ENCODE peak calls at places on chromosomes 5 and 9, in nine cellular contexts. H is A549, I is epithelial cell of proximal tubule, X is left ventricle myocardium inferior, E is right atrium auricular region, P is GM13976, W is GM12864, Y is brain microvascular endothelial cell, N is ascending aorta. R is an unnamed sample.

GRCh38 chr5:38666668-38667498 is 110.4 kb upstream of the LIFR start:
- DNase-seq in H (peak), I (no peak), X (peak), E (no peak), P (no peak), W (no peak), Y (peak), N (no peak), R (peak)

GRCh38 chr5:102865171-102865509 is 110.0 kb downstream of the PAM start:
- DNase-seq in H (no peak), I (no peak), X (no peak), E (no peak), P (no peak), W (no peak), Y (peak), N (no peak), R (no peak)

GRCh38 chr5:97062046-97062445 is 80.4 kb downstream of the LIX1 start:
- DNase-seq in H (no peak), I (no peak), X (no peak), E (no peak), P (no peak), W (no peak), Y (no peak), N (no peak), R (no peak)

GRCh38 chr5:131436081-131436480 is 172.2 kb downstream of the CDC42SE2 start:
- DNase-seq in H (no peak), I (no peak), X (no peak), E (no peak), P (no peak), W (no peak), Y (no peak), N (no peak), R (no peak)

GRCh38 chr9:128439273-128439672 is 16.5 kb upstream of the ODF2 start:
- DNase-seq in H (no peak), I (no peak), X (no peak), E (no peak), P (no peak), W (no peak), Y (no peak), N (no peak), R (no peak)

GRCh38 chr5:4142842-4143241 is 547.2 kb downstream of the IRX1 start:
- DNase-seq in H (no peak), I (no peak), X (no peak), E (no peak), P (no peak), W (no peak), Y (no peak), N (no peak), R (no peak)

GRCh38 chr9:115717298-115717697 is 436.3 kb upstream of the PAPPA start:
- DNase-seq in H (no peak), I (no peak), X (no peak), E (no peak), P (no peak), W (no peak), Y (no peak), N (no peak), R (no peak)

GRCh38 chr9:128702445-128702948 is at the start of gene PKN3:
- DNase-seq in H (peak), I (no peak), X (peak), E (peak), P (peak), W (no peak), Y (peak), N (no peak), R (no peak)

GRCh38 chr5:91556-92263 is at the start of gene PLEKHG4B:
- DNase-seq in H (peak), I (no peak), X (no peak), E (no peak), P (peak), W (no peak), Y (no peak), N (no peak), R (no peak)

GRCh38 chr9:27450752-27451151 is 73.3 kb upstream of the IFNK start:
- DNase-seq in H (no peak), I (no peak), X (no peak), E (no peak), P (no peak), W (no peak), Y (no peak), N (no peak), R (no peak)

GRCh38 chr5:9265391-9266287 is 280.2 kb downstream of the SEMA5A start:
- DNase-seq in H (no peak), I (no peak), X (peak), E (no peak), P (no peak), W (no peak), Y (peak), N (no peak), R (peak)

GRCh38 chr5:52181403-52181802 is 606.3 kb upstream of the ITGA1 start:
- DNase-seq in H (no peak), I (no peak), X (no peak), E (no peak), P (no peak), W (no peak), Y (no peak), N (no peak), R (no peak)

GRCh38 chr9:106450549-106450948 is 412.4 kb upstream of the ZNF462 start:
- DNase-seq in H (no peak), I (no peak), X (peak), E (peak), P (no peak), W (no peak), Y (no peak), N (no peak), R (no peak)

GRCh38 chr9:115575147-115575546 is 457.2 kb upstream of the TNC start:
- DNase-seq in H (no peak), I (no peak), X (no peak), E (no peak), P (no peak), W (no peak), Y (no peak), N (no peak), R (no peak)

GRCh38 chr5:10555134-10555733 is 8.6 kb upstream of the ANKRD33B start:
- DNase-seq in H (peak), I (no peak), X (no peak), E (no peak), P (no peak), W (no peak), Y (peak), N (no peak), R (peak)

GRCh38 chr9:134846187-134846586 is 34.4 kb upstream of the FCN2 start:
- DNase-seq in H (no peak), I (no peak), X (no peak), E (no peak), P (no peak), W (no peak), Y (no peak), N (no peak), R (no peak)

GRCh38 chr5:24073097-24073496 is 565.7 kb downstream of the PRDM9 start:
- DNase-seq in H (no peak), I (no peak), X (no peak), E (no peak), P (no peak), W (no peak), Y (no peak), N (no peak), R (no peak)

GRCh38 chr5:116436674-116437350 is 137.8 kb downstream of the SEMA6A start:
- DNase-seq in H (no peak), I (no peak), X (no peak), E (no peak), P (no peak), W (no peak), Y (no peak), N (no peak), R (no peak)

GRCh38 chr5:179326176-179326997 is 18.9 kb downstream of the ADAMTS2 start:
- DNase-seq in H (no peak), I (no peak), X (peak), E (peak), P (no peak), W (no peak), Y (no peak), N (no peak), R (peak)

GRCh38 chr5:53403291-53403690 is 77.1 kb upstream of the FST start:
- DNase-seq in H (no peak), I (no peak), X (no peak), E (no peak), P (no peak), W (no peak), Y (peak), N (no peak), R (no peak)

GRCh38 chr5:56060276-56061110 is 65.7 kb upstream of the IL6ST start:
- DNase-seq in H (no peak), I (no peak), X (no peak), E (no peak), P (no peak), W (no peak), Y (no peak), N (no peak), R (no peak)

GRCh38 chr9:125747765-125748510 is 765 bp downstream of the PBX3 start:
- DNase-seq in H (peak), I (no peak), X (peak), E (no peak), P (peak), W (no peak), Y (no peak), N (no peak), R (no peak)

GRCh38 chr5:74543162-74543995 is 97.1 kb downstream of the ENC1 start:
- DNase-seq in H (peak), I (peak), X (no peak), E (no peak), P (no peak), W (no peak), Y (peak), N (no peak), R (peak)

GRCh38 chr9:109118802-109119438 is 827 bp downstream of the TMEM245 start:
- DNase-seq in H (no peak), I (no peak), X (no peak), E (no peak), P (no peak), W (no peak), Y (no peak), N (no peak), R (no peak)

GRCh38 chr5:18968966-18969365 is 1019.0 kb downstream of the CDH18 start:
- DNase-seq in H (no peak), I (no peak), X (no peak), E (no peak), P (no peak), W (no peak), Y (no peak), N (no peak), R (no peak)

GRCh38 chr5:107826311-107827000 is 155.7 kb upstream of the EFNA5 start:
- DNase-seq in H (no peak), I (no peak), X (no peak), E (no peak), P (no peak), W (no peak), Y (no peak), N (no peak), R (no peak)

GRCh38 chr9:117028103-117028858 is 341.2 kb downstream of the TRIM32 start:
- DNase-seq in H (no peak), I (no peak), X (peak), E (no peak), P (no peak), W (no peak), Y (no peak), N (no peak), R (no peak)

GRCh38 chr9:33129886-33130284 is 37.3 kb downstream of the B4GALT1 start:
- DNase-seq in H (no peak), I (no peak), X (no peak), E (no peak), P (no peak), W (no peak), Y (no peak), N (no peak), R (no peak)

GRCh38 chr5:103224118-103224893 is 34.3 kb upstream of the MACIR start:
- DNase-seq in H (no peak), I (no peak), X (no peak), E (no peak), P (peak), W (peak), Y (peak), N (no peak), R (peak)

GRCh38 chr9:133488686-133489252 is 9.9 kb upstream of the SLC2A6 start:
- DNase-seq in H (no peak), I (no peak), X (no peak), E (no peak), P (no peak), W (no peak), Y (no peak), N (no peak), R (no peak)

GRCh38 chr5:32254987-32255900 is 57.5 kb downstream of the MTMR12 start:
- DNase-seq in H (no peak), I (no peak), X (no peak), E (no peak), P (no peak), W (no peak), Y (no peak), N (no peak), R (no peak)

GRCh38 chr5:109041319-109041718 is 293.6 kb downstream of the FER start:
- DNase-seq in H (no peak), I (no peak), X (no peak), E (no peak), P (no peak), W (no peak), Y (no peak), N (no peak), R (no peak)

GRCh38 chr9:81266674-81267073 is 422.7 kb downstream of the TLE1 start:
- DNase-seq in H (no peak), I (peak), X (no peak), E (no peak), P (no peak), W (no peak), Y (peak), N (no peak), R (no peak)

GRCh38 chr9:112535364-112535763 is 48.7 kb downstream of the KIAA1958 start:
- DNase-seq in H (no peak), I (no peak), X (no peak), E (no peak), P (no peak), W (no peak), Y (peak), N (no peak), R (no peak)

GRCh38 chr5:34762321-34762871 is 76.6 kb upstream of the TTC23L start:
- DNase-seq in H (no peak), I (no peak), X (peak), E (no peak), P (no peak), W (no peak), Y (no peak), N (no peak), R (peak)

GRCh38 chr5:147763791-147764525 is 18.6 kb downstream of the JAKMIP2 start:
- DNase-seq in H (no peak), I (peak), X (no peak), E (no peak), P (no peak), W (no peak), Y (peak), N (no peak), R (peak)

GRCh38 chr9:22208846-22209585 is 199.9 kb upstream of the CDKN2B start:
- DNase-seq in H (no peak), I (no peak), X (no peak), E (no peak), P (no peak), W (no peak), Y (no peak), N (no peak), R (no peak)

GRCh38 chr5:125595095-125595494 is 828.1 kb upstream of the GRAMD2B start:
- DNase-seq in H (no peak), I (no peak), X (peak), E (peak), P (no peak), W (no peak), Y (peak), N (no peak), R (no peak)

DNA sequence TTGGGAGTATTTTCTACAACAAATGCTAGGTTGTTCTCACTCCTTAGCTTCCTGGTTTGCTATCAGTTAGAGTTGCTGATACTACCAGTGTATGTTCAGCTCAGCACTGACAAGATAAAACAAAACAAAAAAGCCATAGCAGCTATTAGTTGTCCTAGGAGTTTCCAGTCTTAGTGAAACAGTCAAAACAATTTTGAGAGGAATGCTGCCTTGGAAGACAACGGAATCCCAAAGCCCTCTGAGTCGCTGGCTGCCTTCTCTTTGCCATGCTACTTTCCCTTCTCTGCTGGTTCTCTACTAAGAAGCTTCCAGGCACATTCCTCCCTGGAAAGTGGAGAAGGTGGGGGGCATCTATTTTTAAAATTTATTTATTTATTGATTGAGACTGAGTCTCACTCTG is 5.4 kb upstream of the CREBRF start:
- DNase-seq in H (no peak), I (no peak), X (no peak), E (no peak), P (no peak), W (no peak), Y (no peak), N (no peak), R (no peak)
- TF ChIP-seq CTCF in H (no peak), I (no peak), X (no peak), E (no peak), P (no peak), W (no peak), Y (no peak), N (no peak), R (no peak)

GRCh38 chr5:88724201-88724600 is 158.8 kb downstream of the MEF2C start:
- DNase-seq in H (no peak), I (no peak), X (no peak), E (no peak), P (no peak), W (no peak), Y (no peak), N (no peak), R (no peak)
- TF ChIP-seq CTCF in H (peak), I (peak), X (peak), E (peak), P (no peak), W (no peak), Y (peak), N (no peak), R (no peak)

GRCh38 chr5:135465391-135466122 is 13.4 kb upstream of the TIFAB start:
- DNase-seq in H (no peak), I (no peak), X (no peak), E (no peak), P (no peak), W (no peak), Y (no peak), N (no peak), R (no peak)

GRCh38 chr5:135460246-135461033 is 8.3 kb upstream of the TIFAB start:
- DNase-seq in H (no peak), I (no peak), X (no peak), E (no peak), P (no peak), W (no peak), Y (no peak), N (no peak), R (no peak)

GRCh38 chr5:135458921-135459331 is 6.8 kb upstream of the TIFAB start:
- DNase-seq in H (no peak), I (no peak), X (no peak), E (no peak), P (no peak), W (no peak), Y (no peak), N (no peak), R (no peak)

GRCh38 chr5:135461752-135462151 is 9.6 kb upstream of the TIFAB start:
- DNase-seq in H (no peak), I (no peak), X (no peak), E (no peak), P (no peak), W (no peak), Y (no peak), N (no peak), R (no peak)

DNA sequence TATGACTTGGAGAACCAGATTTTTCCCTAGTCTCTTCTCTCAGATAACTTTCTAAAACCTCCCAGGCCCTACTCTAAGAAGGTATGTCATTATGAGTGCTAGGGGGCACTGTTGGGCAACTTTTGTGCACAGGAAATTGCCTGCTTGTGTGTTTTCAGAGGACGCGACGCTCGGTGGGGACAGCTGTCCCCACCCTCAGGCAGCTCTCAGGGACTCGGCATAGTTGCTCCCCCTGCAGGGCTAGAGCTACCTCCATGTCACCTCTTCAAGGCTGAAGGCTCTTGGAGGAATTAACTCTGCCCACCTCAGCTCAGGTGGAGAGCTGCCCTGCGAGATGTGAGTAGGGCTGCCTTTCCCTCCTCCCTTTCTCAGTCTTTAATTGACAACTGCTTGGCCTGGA is 10.2 kb upstream of the TIFAB start:
- DNase-seq in H (peak), I (no peak), X (no peak), E (no peak), P (peak), W (peak), Y (peak), N (no peak), R (no peak)
- TF ChIP-seq CTCF in H (peak), I (peak), X (peak), E (peak), P (peak), W (peak), Y (peak), N (peak), R (peak)

DNA sequence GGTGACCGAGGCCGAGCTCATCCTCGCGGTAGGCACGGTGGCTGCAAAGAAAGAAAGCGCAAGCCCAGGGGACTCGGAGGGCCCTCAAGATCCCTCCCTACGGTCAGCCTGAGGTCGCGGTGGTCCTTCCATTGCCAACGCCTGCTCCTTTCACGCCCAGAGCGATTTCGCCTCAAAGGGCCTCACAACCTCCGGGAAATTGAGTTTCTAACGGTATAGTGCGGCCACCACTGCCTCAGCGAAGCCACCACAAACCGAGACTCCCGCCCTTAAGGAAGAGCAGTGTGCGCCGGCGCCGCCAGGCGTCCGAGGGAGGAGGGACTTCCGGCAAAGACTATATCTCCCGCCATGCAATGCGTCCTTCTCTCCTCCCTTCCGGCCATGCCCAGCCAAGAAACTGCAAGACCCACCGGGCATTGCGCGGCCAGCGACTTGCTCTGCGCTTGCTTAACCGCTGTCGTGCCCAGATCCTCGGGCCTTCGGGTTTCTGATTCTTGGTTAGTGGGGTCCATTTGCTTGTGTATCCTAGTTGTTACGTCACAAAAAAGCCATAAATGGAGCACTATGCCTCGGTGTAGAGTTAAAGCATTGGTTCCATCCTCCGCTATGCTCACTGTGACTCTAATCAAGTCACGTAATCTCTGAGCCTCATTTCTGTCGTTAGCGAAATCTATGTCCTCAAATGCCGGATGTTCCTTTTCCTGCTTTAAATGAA is at the start of gene HAUS6:
- DNase-seq in H (peak), I (peak), X (peak), E (peak), P (peak), W (peak), Y (peak), N (peak), R (peak)
- TF ChIP-seq CTCF in H (no peak), I (peak), X (peak), E (peak), P (no peak), W (peak), Y (peak), N (peak), R (peak)

GRCh38 chr9:99046542-99047071 is 58.3 kb upstream of the TGFBR1 start:
- DNase-seq in H (no peak), I (no peak), X (no peak), E (no peak), P (no peak), W (no peak), Y (no peak), N (no peak), R (no peak)

GRCh38 chr9:99042620-99043019 is 62.3 kb upstream of the TGFBR1 start:
- DNase-seq in H (no peak), I (no peak), X (no peak), E (no peak), P (no peak), W (no peak), Y (no peak), N (no peak), R (no peak)

GRCh38 chr9:99041618-99042017 is 63.3 kb upstream of the TGFBR1 start:
- DNase-seq in H (no peak), I (no peak), X (no peak), E (no peak), P (no peak), W (no peak), Y (no peak), N (no peak), R (no peak)

GRCh38 chr9:99046068-99046467 is 58.8 kb upstream of the TGFBR1 start:
- DNase-seq in H (no peak), I (no peak), X (no peak), E (no peak), P (no peak), W (no peak), Y (no peak), N (no peak), R (no peak)

GRCh38 chr9:99044827-99045226 is 60.1 kb upstream of the TGFBR1 start:
- DNase-seq in H (no peak), I (no peak), X (no peak), E (no peak), P (no peak), W (no peak), Y (no peak), N (no peak), R (no peak)
- TF ChIP-seq CTCF in H (no peak), I (no peak), X (no peak), E (no peak), P (no peak), W (no peak), Y (peak), N (no peak), R (no peak)

GRCh38 chr5:134004626-134005414 is at the start of gene VDAC1:
- DNase-seq in H (peak), I (no peak), X (peak), E (peak), P (peak), W (peak), Y (peak), N (peak), R (peak)
- TF ChIP-seq CTCF in H (no peak), I (no peak), X (no peak), E (no peak), P (no peak), W (no peak), Y (no peak), N (no peak), R (no peak)